ENCODE peak calls at places on chromosomes 5 and 9, in four cellular contexts. Q, E, B and O are unnamed samples.
A peak's percentile ranks its signal among the peaks of the same experiment; 100 is the strongest.

GRCh38 chr5:68033961-68034581 is 181.5 kb upstream of the PIK3R1 start:
- DNase-seq in Q (no peak), E (no peak), B (no peak), O (no peak)

GRCh38 chr9:137798901-137799629 is 78.5 kb upstream of the CACNA1B start:
- DNase-seq in Q (no peak), E (no peak), B (no peak), O (no peak)

GRCh38 chr9:99411479-99412100 is 189.5 kb downstream of the SEC61B start:
- DNase-seq in Q (no peak), E (no peak), B (no peak), O (peak; percentile 25)

GRCh38 chr5:175814676-175815075 is 56.7 kb upstream of the CPLX2 start:
- DNase-seq in Q (no peak), E (no peak), B (no peak), O (no peak)

GRCh38 chr9:6354072-6354686 is 26.0 kb downstream of the TPD52L3 start:
- DNase-seq in Q (peak; percentile 45), E (peak; percentile 61), B (peak; percentile 51), O (peak; percentile 28)

GRCh38 chr5:169648725-169649124 is 11.7 kb downstream of the DOCK2 start:
- DNase-seq in Q (no peak), E (no peak), B (no peak), O (no peak)

GRCh38 chr5:132103380-132103951 is 29.9 kb downstream of the CSF2 start:
- DNase-seq in Q (peak; percentile 78), E (peak; percentile 48), B (no peak), O (no peak)

GRCh38 chr9:70510157-70510770 is 95.8 kb upstream of the KLF9 start:
- DNase-seq in Q (no peak), E (peak; percentile 12), B (peak; percentile 76), O (peak; percentile 39)

GRCh38 chr5:14767942-14768837 is 103.4 kb downstream of the ANKH start:
- DNase-seq in Q (no peak), E (peak; percentile 15), B (no peak), O (no peak)

GRCh38 chr5:128213340-128213739 is 129.8 kb downstream of the SLC12A2 start:
- DNase-seq in Q (no peak), E (peak; percentile 39), B (peak; percentile 61), O (peak; percentile 44)

GRCh38 chr5:68290260-68290674 is 74.7 kb downstream of the PIK3R1 start:
- DNase-seq in Q (no peak), E (no peak), B (no peak), O (no peak)

GRCh38 chr9:114372971-114373591 is 14.7 kb downstream of the AKNA start:
- DNase-seq in Q (peak; percentile 93), E (no peak), B (no peak), O (no peak)

GRCh38 chr9:127977877-127978647 is 2.7 kb downstream of the EEIG1 start:
- DNase-seq in Q (no peak), E (no peak), B (no peak), O (no peak)

GRCh38 chr9:125421591-125422181 is 160.1 kb downstream of the GAPVD1 start:
- DNase-seq in Q (no peak), E (no peak), B (no peak), O (no peak)

GRCh38 chr9:136403538-136403914 is 3.6 kb upstream of the SNAPC4 start:
- DNase-seq in Q (peak; percentile 51), E (no peak), B (no peak), O (no peak)

GRCh38 chr5:88691945-88692868 is 190.8 kb downstream of the MEF2C start:
- DNase-seq in Q (no peak), E (no peak), B (peak; percentile 68), O (no peak)

GRCh38 chr5:63022403-63022802 is 443.8 kb downstream of the LRRC70 start:
- DNase-seq in Q (no peak), E (no peak), B (no peak), O (no peak)

GRCh38 chr5:169450464-169450863 is 133.1 kb upstream of the SPDL1 start:
- DNase-seq in Q (no peak), E (no peak), B (no peak), O (no peak)

GRCh38 chr5:147887026-147887627 is 8.6 kb downstream of the SCGB3A2 start:
- DNase-seq in Q (no peak), E (peak; percentile 3), B (no peak), O (peak; percentile 20)

GRCh38 chr9:124295097-124295794 is 37.5 kb downstream of the NEK6 start:
- DNase-seq in Q (no peak), E (no peak), B (no peak), O (no peak)

GRCh38 chr9:92725266-92725545 is 39.4 kb downstream of the BICD2 start:
- DNase-seq in Q (no peak), E (no peak), B (no peak), O (no peak)

GRCh38 chr5:180785151-180785781 is 17.3 kb downstream of the MGAT1 start:
- DNase-seq in Q (no peak), E (peak; percentile 51), B (no peak), O (no peak)

GRCh38 chr9:137354153-137354844 is 52.2 kb upstream of the NRARP start:
- DNase-seq in Q (no peak), E (no peak), B (no peak), O (no peak)

GRCh38 chr5:105907016-105907415 is 1763.7 kb downstream of the EFNA5 start:
- DNase-seq in Q (no peak), E (no peak), B (no peak), O (no peak)

GRCh38 chr5:149419532-149420485 is 40.7 kb upstream of the IL17B start:
- DNase-seq in Q (no peak), E (no peak), B (no peak), O (no peak)

GRCh38 chr5:149421834-149422233 is 42.7 kb upstream of the IL17B start:
- DNase-seq in Q (no peak), E (no peak), B (no peak), O (no peak)

GRCh38 chr5:149418910-149419531 is 39.9 kb upstream of the IL17B start:
- DNase-seq in Q (no peak), E (no peak), B (no peak), O (no peak)

GRCh38 chr5:149421372-149421685 is 42.2 kb upstream of the IL17B start:
- DNase-seq in Q (no peak), E (no peak), B (no peak), O (no peak)

DNA sequence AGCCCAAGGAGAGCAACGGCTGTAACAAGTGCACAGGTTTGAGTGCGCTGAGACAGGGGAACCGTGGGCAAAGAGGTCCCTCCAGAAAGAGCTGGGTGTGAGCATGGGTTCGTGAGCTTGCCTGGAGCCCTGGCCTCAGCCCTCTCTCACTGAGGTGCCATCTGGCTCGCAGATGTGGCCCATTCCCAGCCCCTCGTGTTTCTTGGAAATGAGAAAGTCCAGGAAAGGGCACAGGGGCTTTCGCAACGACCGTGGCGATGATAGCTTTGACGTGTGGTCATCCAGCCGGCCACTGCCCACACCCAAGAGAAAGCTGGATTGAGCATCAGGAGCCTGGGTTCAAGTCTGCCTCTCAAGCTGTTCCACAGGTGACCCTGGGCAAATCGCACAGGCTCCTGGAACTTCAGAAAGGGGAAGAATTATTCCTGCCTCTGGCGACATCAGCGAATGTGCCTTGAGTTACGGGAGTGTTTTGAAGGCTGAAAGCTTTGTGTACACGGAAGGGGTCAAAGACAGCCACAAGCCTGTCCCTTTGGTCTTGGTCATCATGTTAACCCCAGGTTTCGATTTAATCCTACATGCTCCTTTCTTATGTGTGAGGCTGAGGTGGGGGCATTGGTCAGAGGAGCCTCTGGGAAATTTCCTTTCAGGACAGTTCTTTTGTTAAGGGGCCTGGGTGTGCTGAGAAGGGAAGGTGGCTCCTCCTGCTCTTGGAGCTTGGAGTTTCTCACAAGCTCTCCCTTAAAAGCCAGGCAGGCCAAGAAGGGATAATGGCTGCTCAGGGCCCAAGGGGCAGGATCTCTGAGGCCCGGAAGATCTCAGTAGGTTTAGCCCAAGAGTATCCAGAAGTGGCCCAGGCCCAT is 41.6 kb upstream of the IL17B start:
- DNase-seq in Q (no peak), E (no peak), B (no peak), O (no peak)
- TF ChIP-seq SUZ12 in Q (no peak), E (no peak), B (no peak), O (no peak)

GRCh38 chr5:173573126-173573960 is 43.1 kb downstream of the BOD1 start:
- DNase-seq in Q (no peak), E (peak; percentile 28), B (peak; percentile 95), O (no peak)
- H3K9ac ChIP-seq in Q (no peak overlapping the region), E (no peak overlapping the region), B (no peak overlapping the region), O (peak overlapping the region; percentile 59)

GRCh38 chr5:10562202-10563131 is 1.4 kb upstream of the ANKRD33B start:
- DNase-seq in Q (peak; percentile 66), E (no peak), B (peak; percentile 72), O (no peak)
- H3K4me3 ChIP-seq in Q (peak overlapping the region; percentile 79), E (no peak overlapping the region), B (peak overlapping the region; percentile 72), O (peak overlapping the region; percentile 56)

GRCh38 chr9:96062854-96063253 is 187.4 kb downstream of the ERCC6L2 start:
- DNase-seq in Q (no peak), E (peak; percentile 17), B (no peak), O (no peak)

GRCh38 chr9:96067551-96068076 is 192.1 kb downstream of the ERCC6L2 start:
- DNase-seq in Q (no peak), E (no peak), B (no peak), O (no peak)

GRCh38 chr9:96064838-96065481 is 189.5 kb downstream of the ERCC6L2 start:
- DNase-seq in Q (no peak), E (no peak), B (no peak), O (no peak)

GRCh38 chr9:96067004-96067403 is 191.5 kb downstream of the ERCC6L2 start:
- DNase-seq in Q (no peak), E (no peak), B (no peak), O (no peak)

DNA sequence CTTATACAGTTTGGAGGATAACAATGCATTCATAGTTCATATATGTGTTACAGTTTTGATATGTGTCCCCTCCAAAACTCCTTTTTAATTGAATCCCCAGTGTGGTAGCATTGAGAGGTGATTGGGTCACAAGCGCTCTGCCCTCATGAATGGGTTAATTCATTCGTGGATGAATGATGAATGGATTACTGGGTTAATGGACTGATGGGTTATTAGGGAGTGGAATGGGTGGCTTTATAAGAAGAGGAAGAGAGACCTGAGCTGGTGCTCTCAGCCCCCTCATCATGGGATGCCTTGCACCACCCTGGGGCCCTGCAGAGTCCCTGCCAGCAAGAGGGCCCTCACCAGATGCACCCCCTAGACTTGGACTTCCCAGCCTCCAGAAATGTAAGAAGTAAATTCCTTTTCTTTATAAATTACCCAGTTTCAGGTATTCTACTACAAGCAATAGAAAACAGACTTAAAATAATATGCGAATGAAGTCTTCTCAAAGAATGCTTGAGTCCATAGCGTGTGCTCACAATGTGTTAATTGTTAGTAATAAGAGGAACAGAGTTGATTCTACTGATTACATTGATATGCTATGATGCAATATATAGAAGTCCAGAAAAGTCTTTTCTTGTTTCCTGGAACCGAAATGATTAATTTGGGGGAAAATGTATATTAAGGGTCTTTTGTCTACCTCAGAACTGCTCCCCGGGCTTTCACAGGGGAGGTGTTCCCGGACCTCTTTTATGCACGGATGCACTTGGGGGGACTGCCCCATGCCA is 190.2 kb downstream of the ERCC6L2 start:
- DNase-seq in Q (no peak), E (no peak), B (no peak), O (no peak)
- TF ChIP-seq SUZ12 in Q (no peak), E (no peak), B (no peak), O (no peak)

GRCh38 chr9:85200726-85201402 is 531.3 kb downstream of the NTRK2 start:
- DNase-seq in Q (no peak), E (no peak), B (no peak), O (no peak)

GRCh38 chr9:85202596-85202995 is 533.1 kb downstream of the NTRK2 start:
- DNase-seq in Q (no peak), E (no peak), B (no peak), O (no peak)
- H3K9ac ChIP-seq in Q (no peak overlapping the region), E (no peak overlapping the region), B (no peak overlapping the region), O (no peak overlapping the region)

GRCh38 chr5:24381861-24382460 is 262.8 kb downstream of the CDH10 start:
- DNase-seq in Q (no peak), E (no peak), B (no peak), O (peak; percentile 40)
- H3K4me3 ChIP-seq in Q (no peak overlapping the region), E (no peak overlapping the region), B (no peak overlapping the region), O (no peak overlapping the region)